ENCODE peak calls at places on chromosomes 11 and 22, in nine cellular contexts. V is H54, L is adrenal gland, I is IMR-90, S is testis, Q is tibial nerve, H is upper lobe of left lung, A is HCT116, J is lower leg skin. C is an unnamed sample.

GRCh38 chr11:65423516-65424199 is 1.1 kb downstream of the NEAT1 start:
- DNase-seq in S (peak; percentile 16), J (peak; percentile 85), I (peak; percentile 32), H (peak; percentile 23), L (peak; percentile 57), Q (peak; percentile 29), A (no peak), V (no peak), C (peak; percentile 88)

GRCh38 chr11:57336111-57336666 is 497 bp upstream of the SSRP1 start:
- DNase-seq in H (no peak), L (no peak), A (no peak), S (no peak), V (no peak), Q (no peak), J (no peak), I (no peak), C (no peak)

GRCh38 chr11:393219-394033 is 583 bp upstream of the PKP3 start:
- DNase-seq in H (no peak), Q (no peak), A (peak; percentile 57), S (no peak), J (no peak), L (no peak), V (peak; percentile 100), I (peak; percentile 78), C (no peak)

GRCh38 chr11:94171693-94172440 is 43.2 kb downstream of the PANX1 start:
- DNase-seq in Q (peak; percentile 33), S (peak; percentile 50), H (peak; percentile 43), L (peak; percentile 33), A (peak; percentile 16), V (no peak), J (no peak), I (peak; percentile 50), C (peak; percentile 75)

GRCh38 chr11:131661137-131661536 is 290.7 kb downstream of the NTM start:
- DNase-seq in Q (no peak), L (no peak), J (no peak), S (no peak), A (no peak), H (no peak), V (no peak), I (peak; percentile 32), C (no peak)

GRCh38 chr22:23183107-23183698 is 2.9 kb downstream of the BCR start:
- DNase-seq in L (peak; percentile 64), I (peak; percentile 66), H (peak; percentile 75), J (no peak), A (no peak), V (no peak), Q (peak; percentile 63), S (peak; percentile 81), C (no peak)

GRCh38 chr11:44609783-44610155 is 44.3 kb downstream of the CD82 start:
- DNase-seq in H (no peak), V (no peak), J (no peak), A (no peak), Q (no peak), S (no peak), I (no peak), L (no peak), C (no peak)

GRCh38 chr11:46533396-46534110 is 60.3 kb downstream of the AMBRA1 start:
- DNase-seq in Q (no peak), J (no peak), V (no peak), L (no peak), A (no peak), H (no peak), I (no peak), S (no peak), C (no peak)

GRCh38 chr11:19455731-19456130 is 215.0 kb upstream of the E2F8 start:
- DNase-seq in H (no peak), S (no peak), Q (no peak), I (peak; percentile 30), J (peak; percentile 76), A (no peak), L (no peak), V (no peak), C (no peak)

GRCh38 chr11:125090816-125091215 is 20.6 kb downstream of the TMEM218 start:
- DNase-seq in S (no peak), A (no peak), Q (no peak), L (no peak), J (peak; percentile 60), H (no peak), V (no peak), I (no peak), C (no peak)

GRCh38 chr11:26947379-26947844 is 46.5 kb upstream of the FIBIN start:
- DNase-seq in J (no peak), S (peak; percentile 26), H (peak; percentile 52), I (peak; percentile 100), A (no peak), V (no peak), Q (peak; percentile 74), L (peak; percentile 31), C (no peak)

GRCh38 chr11:85627332-85627997 is at the start of gene DLG2:
- DNase-seq in L (peak; percentile 29), V (peak; percentile 20), J (no peak), Q (peak; percentile 35), S (peak; percentile 30), H (peak; percentile 25), A (no peak), I (peak; percentile 44), C (peak; percentile 58)

GRCh38 chr11:66055021-66055420 is 2.9 kb downstream of the SF3B2 start:
- DNase-seq in I (no peak), S (no peak), Q (no peak), J (no peak), A (no peak), L (peak; percentile 13), V (no peak), H (no peak), C (no peak)

GRCh38 chr22:18048441-18048898 is 24.1 kb upstream of the MICAL3 start:
- DNase-seq in V (no peak), Q (no peak), H (no peak), A (no peak), S (peak; percentile 46), J (no peak), I (peak; percentile 57), L (no peak), C (no peak)

GRCh38 chr22:50532353-50532700 is 2.5 kb upstream of the TYMP start:
- DNase-seq in L (no peak), Q (no peak), J (no peak), V (no peak), H (peak; percentile 55), I (no peak), S (no peak), A (no peak), C (no peak)

GRCh38 chr11:70487763-70488162 is 89.4 kb downstream of the CTTN start:
- DNase-seq in V (no peak), H (no peak), A (no peak), S (no peak), Q (no peak), L (no peak), J (no peak), I (no peak), C (no peak)

GRCh38 chr11:70486731-70487130 is 88.4 kb downstream of the CTTN start:
- DNase-seq in Q (no peak), H (no peak), S (no peak), J (no peak), L (no peak), A (no peak), V (no peak), I (no peak), C (no peak)

GRCh38 chr11:70486026-70486415 is 87.7 kb downstream of the CTTN start:
- DNase-seq in A (no peak), S (no peak), L (no peak), I (no peak), J (no peak), Q (no peak), V (no peak), H (no peak), C (no peak)

GRCh38 chr11:70488171-70488570 is 89.8 kb downstream of the CTTN start:
- DNase-seq in S (no peak), Q (no peak), H (no peak), I (no peak), V (no peak), J (no peak), L (no peak), A (no peak), C (no peak)

DNA sequence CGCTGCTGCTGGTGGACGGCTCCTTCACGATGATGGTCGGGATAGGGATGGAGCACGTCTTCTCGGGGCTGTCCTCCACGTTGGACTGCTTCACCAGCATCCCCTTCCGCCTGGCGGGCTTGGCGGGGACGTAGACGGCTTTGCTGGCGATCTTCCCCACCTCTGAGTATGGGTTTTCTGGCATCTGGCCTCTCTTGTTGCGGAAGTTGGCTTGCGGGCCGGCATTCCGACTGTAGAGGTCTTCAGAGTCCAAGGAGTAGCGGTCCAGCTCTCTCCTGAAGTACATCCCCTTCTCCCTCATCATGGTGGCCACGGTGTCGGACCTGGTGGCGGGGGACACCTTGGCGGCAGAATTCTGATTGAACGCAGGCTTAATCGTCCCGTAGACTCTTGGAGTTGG is 88.8 kb downstream of the CTTN start:
- DNase-seq in H (no peak), S (no peak), J (no peak), L (no peak), Q (no peak), A (no peak), V (no peak), I (no peak), C (no peak)
- TF ChIP-seq POLR2A in H (no peak), S (no peak), J (no peak), L (no peak), Q (no peak), A (no peak), V (no peak), I (no peak), C (no peak)

DNA sequence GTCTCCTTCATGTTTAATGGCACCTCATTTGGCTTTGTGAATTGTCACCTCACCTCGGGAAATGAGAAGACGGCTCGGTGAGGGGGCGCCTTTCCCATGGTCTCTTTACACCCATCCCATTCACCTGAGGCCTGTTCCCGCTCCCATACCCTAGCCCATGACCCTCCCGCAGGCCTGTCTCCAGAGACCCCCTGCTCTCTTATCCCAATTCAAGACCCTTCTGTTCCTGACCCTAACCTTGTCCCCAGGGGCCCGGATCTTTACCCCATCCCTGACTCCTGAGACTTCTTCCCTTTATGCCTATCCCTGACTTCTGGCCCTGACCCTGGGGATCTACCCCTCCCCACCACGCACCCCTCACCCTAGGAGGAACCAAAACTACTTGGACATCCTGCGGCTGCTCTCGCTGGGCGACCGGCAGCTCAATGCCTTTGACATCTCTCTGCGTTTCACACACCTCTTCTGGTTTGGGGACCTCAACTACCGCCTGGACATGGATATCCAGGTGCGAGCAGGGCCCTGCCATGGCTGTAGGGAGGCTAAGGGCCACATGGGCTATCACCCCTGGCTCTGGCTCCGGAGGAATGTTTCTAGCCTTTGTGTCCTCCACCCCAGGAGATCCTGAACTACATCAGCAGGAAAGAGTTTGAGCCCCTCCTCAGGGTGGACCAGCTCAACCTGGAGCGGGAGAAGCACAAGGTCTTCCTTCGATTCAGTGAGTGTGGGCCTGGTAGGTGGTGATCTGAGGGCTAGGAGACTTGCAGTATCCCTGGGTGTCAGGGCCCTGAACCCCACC is 7.9 kb downstream of the INPPL1 start:
- DNase-seq in J (peak; percentile 57), S (peak; percentile 8), H (peak; percentile 17), L (no peak), Q (no peak), A (no peak), I (no peak), V (no peak), C (no peak)
- TF ChIP-seq POLR2A in J (no peak), S (no peak), H (no peak), L (no peak), Q (no peak), A (no peak), I (no peak), V (no peak), C (no peak)

GRCh38 chr11:59953463-59954218 is 10.2 kb upstream of the OOSP4A start:
- DNase-seq in I (no peak), V (no peak), Q (no peak), H (no peak), J (no peak), L (no peak), A (no peak), S (no peak), C (peak; percentile 59)
- TF ChIP-seq POLR2A in I (no peak), V (no peak), Q (no peak), H (no peak), J (no peak), L (no peak), A (no peak), S (no peak), C (no peak)

GRCh38 chr11:1868636-1869291 is 15.9 kb downstream of the LSP1 start:
- DNase-seq in Q (no peak), J (no peak), I (no peak), S (no peak), V (no peak), H (no peak), L (peak; percentile 90), A (no peak), C (no peak)
- TF ChIP-seq POLR2A in Q (no peak), J (no peak), I (no peak), S (no peak), V (no peak), H (no peak), L (peak; percentile 88), A (no peak), C (no peak)

C was measured in erythroblast.